ENCODE peak calls at places on chromosomes 11 and 22, in ten cellular contexts. One of them, this sample, is unnamed.

GRCh38 chr11:118532091-118532490 is 1.1 kb downstream of the TMEM25 start:
- DNase-seq in HEK293T: no peak
- DNase-seq in activated CD4-positive, CD25-positive, alpha-beta regulatory T cell treated with anti-CD3 and anti-CD28 coated beads, Interleukin-2, amount 50 U/mL, for 72 hours: no peak
- DNase-seq in fibroblast of mammary gland: no peak
- DNase-seq in upper lobe of right lung: no peak
- DNase-seq in GM23338: no peak
- DNase-seq in AG04450: no peak
- DNase-seq in activated T-helper 1 cell treated with Interleukin-2 at 50 U/mL for 16 hours: no peak
- DNase-seq in CD8-positive, alpha-beta memory T cell: no peak
- DNase-seq in smooth muscle cell of the brain vasculature: no peak
- DNase-seq in this sample: no peak

GRCh38 chr22:17578129-17578754 is 14.9 kb downstream of the SLC25A18 start:
- DNase-seq in HEK293T: no peak
- DNase-seq in activated CD4-positive, CD25-positive, alpha-beta regulatory T cell treated with anti-CD3 and anti-CD28 coated beads, Interleukin-2, amount 50 U/mL, for 72 hours: no peak
- DNase-seq in fibroblast of mammary gland: peak; percentile 34
- DNase-seq in upper lobe of right lung: peak; percentile 78
- DNase-seq in GM23338: no peak
- DNase-seq in AG04450: no peak
- DNase-seq in activated T-helper 1 cell treated with Interleukin-2 at 50 U/mL for 16 hours: no peak
- DNase-seq in CD8-positive, alpha-beta memory T cell: no peak
- DNase-seq in smooth muscle cell of the brain vasculature: no peak
- DNase-seq in this sample: no peak

GRCh38 chr22:49906071-49906798 is 12.0 kb downstream of the ALG12 start:
- DNase-seq in HEK293T: no peak
- DNase-seq in activated CD4-positive, CD25-positive, alpha-beta regulatory T cell treated with anti-CD3 and anti-CD28 coated beads, Interleukin-2, amount 50 U/mL, for 72 hours: no peak
- DNase-seq in fibroblast of mammary gland: no peak
- DNase-seq in upper lobe of right lung: peak; percentile 60
- DNase-seq in GM23338: no peak
- DNase-seq in AG04450: no peak
- DNase-seq in activated T-helper 1 cell treated with Interleukin-2 at 50 U/mL for 16 hours: no peak
- DNase-seq in CD8-positive, alpha-beta memory T cell: no peak
- DNase-seq in smooth muscle cell of the brain vasculature: no peak
- DNase-seq in this sample: no peak

GRCh38 chr11:59053387-59053786 is 32.7 kb upstream of the GLYATL1B start:
- DNase-seq in HEK293T: peak; percentile 7
- DNase-seq in activated CD4-positive, CD25-positive, alpha-beta regulatory T cell treated with anti-CD3 and anti-CD28 coated beads, Interleukin-2, amount 50 U/mL, for 72 hours: peak; percentile 81
- DNase-seq in fibroblast of mammary gland: peak; percentile 57
- DNase-seq in upper lobe of right lung: peak; percentile 81
- DNase-seq in GM23338: peak; percentile 80
- DNase-seq in AG04450: peak; percentile 37
- DNase-seq in activated T-helper 1 cell treated with Interleukin-2 at 50 U/mL for 16 hours: peak; percentile 60
- DNase-seq in CD8-positive, alpha-beta memory T cell: peak; percentile 61
- DNase-seq in smooth muscle cell of the brain vasculature: peak; percentile 15
- DNase-seq in this sample: no peak

GRCh38 chr11:72826191-72826941 is 12.2 kb downstream of the ATG16L2 start:
- DNase-seq in HEK293T: no peak
- DNase-seq in activated CD4-positive, CD25-positive, alpha-beta regulatory T cell treated with anti-CD3 and anti-CD28 coated beads, Interleukin-2, amount 50 U/mL, for 72 hours: no peak
- DNase-seq in fibroblast of mammary gland: no peak
- DNase-seq in upper lobe of right lung: peak; percentile 63
- DNase-seq in GM23338: no peak
- DNase-seq in AG04450: no peak
- DNase-seq in activated T-helper 1 cell treated with Interleukin-2 at 50 U/mL for 16 hours: no peak
- DNase-seq in CD8-positive, alpha-beta memory T cell: no peak
- DNase-seq in smooth muscle cell of the brain vasculature: no peak
- DNase-seq in this sample: no peak

GRCh38 chr11:82895437-82896091 is 4.7 kb downstream of the PRCP start:
- DNase-seq in HEK293T: no peak
- DNase-seq in activated CD4-positive, CD25-positive, alpha-beta regulatory T cell treated with anti-CD3 and anti-CD28 coated beads, Interleukin-2, amount 50 U/mL, for 72 hours: no peak
- DNase-seq in fibroblast of mammary gland: no peak
- DNase-seq in upper lobe of right lung: no peak
- DNase-seq in GM23338: no peak
- DNase-seq in AG04450: no peak
- DNase-seq in activated T-helper 1 cell treated with Interleukin-2 at 50 U/mL for 16 hours: no peak
- DNase-seq in CD8-positive, alpha-beta memory T cell: no peak
- DNase-seq in smooth muscle cell of the brain vasculature: no peak
- DNase-seq in this sample: no peak

GRCh38 chr22:47061226-47061625 is 298.8 kb downstream of the TBC1D22A start:
- DNase-seq in HEK293T: no peak
- DNase-seq in activated CD4-positive, CD25-positive, alpha-beta regulatory T cell treated with anti-CD3 and anti-CD28 coated beads, Interleukin-2, amount 50 U/mL, for 72 hours: no peak
- DNase-seq in fibroblast of mammary gland: no peak
- DNase-seq in upper lobe of right lung: peak; percentile 26
- DNase-seq in GM23338: no peak
- DNase-seq in AG04450: no peak
- DNase-seq in activated T-helper 1 cell treated with Interleukin-2 at 50 U/mL for 16 hours: no peak
- DNase-seq in CD8-positive, alpha-beta memory T cell: no peak
- DNase-seq in smooth muscle cell of the brain vasculature: no peak
- DNase-seq in this sample: no peak

GRCh38 chr22:21754523-21755128 is 19.0 kb upstream of the YPEL1 start:
- DNase-seq in HEK293T: no peak
- DNase-seq in activated CD4-positive, CD25-positive, alpha-beta regulatory T cell treated with anti-CD3 and anti-CD28 coated beads, Interleukin-2, amount 50 U/mL, for 72 hours: no peak
- DNase-seq in fibroblast of mammary gland: peak; percentile 33
- DNase-seq in upper lobe of right lung: no peak
- DNase-seq in GM23338: no peak
- DNase-seq in AG04450: no peak
- DNase-seq in activated T-helper 1 cell treated with Interleukin-2 at 50 U/mL for 16 hours: no peak
- DNase-seq in CD8-positive, alpha-beta memory T cell: no peak
- DNase-seq in smooth muscle cell of the brain vasculature: no peak
- DNase-seq in this sample: no peak

GRCh38 chr11:73237471-73238290 is 19.6 kb downstream of the P2RY2 start:
- DNase-seq in HEK293T: no peak
- DNase-seq in activated CD4-positive, CD25-positive, alpha-beta regulatory T cell treated with anti-CD3 and anti-CD28 coated beads, Interleukin-2, amount 50 U/mL, for 72 hours: no peak
- DNase-seq in fibroblast of mammary gland: peak; percentile 58
- DNase-seq in upper lobe of right lung: peak; percentile 46
- DNase-seq in GM23338: no peak
- DNase-seq in AG04450: no peak
- DNase-seq in activated T-helper 1 cell treated with Interleukin-2 at 50 U/mL for 16 hours: no peak
- DNase-seq in CD8-positive, alpha-beta memory T cell: no peak
- DNase-seq in smooth muscle cell of the brain vasculature: no peak
- DNase-seq in this sample: no peak

GRCh38 chr11:62360685-62361084 is 23.4 kb downstream of the ASRGL1 start:
- DNase-seq in HEK293T: no peak
- DNase-seq in activated CD4-positive, CD25-positive, alpha-beta regulatory T cell treated with anti-CD3 and anti-CD28 coated beads, Interleukin-2, amount 50 U/mL, for 72 hours: no peak
- DNase-seq in fibroblast of mammary gland: no peak
- DNase-seq in upper lobe of right lung: no peak
- DNase-seq in GM23338: no peak
- DNase-seq in AG04450: no peak
- DNase-seq in activated T-helper 1 cell treated with Interleukin-2 at 50 U/mL for 16 hours: no peak
- DNase-seq in CD8-positive, alpha-beta memory T cell: no peak
- DNase-seq in smooth muscle cell of the brain vasculature: no peak
- DNase-seq in this sample: no peak

GRCh38 chr11:112797653-112798293 is 163.4 kb upstream of the NCAM1 start:
- DNase-seq in HEK293T: peak; percentile 71
- DNase-seq in activated CD4-positive, CD25-positive, alpha-beta regulatory T cell treated with anti-CD3 and anti-CD28 coated beads, Interleukin-2, amount 50 U/mL, for 72 hours: no peak
- DNase-seq in fibroblast of mammary gland: peak; percentile 27
- DNase-seq in upper lobe of right lung: no peak
- DNase-seq in GM23338: peak; percentile 70
- DNase-seq in AG04450: no peak
- DNase-seq in activated T-helper 1 cell treated with Interleukin-2 at 50 U/mL for 16 hours: no peak
- DNase-seq in CD8-positive, alpha-beta memory T cell: peak; percentile 14
- DNase-seq in smooth muscle cell of the brain vasculature: no peak
- DNase-seq in this sample: no peak

This sample was measured in NCI-H1048.